ENCODE peak calls at places on chromosomes 5 and 9, in five cellular contexts. X is GM12865; Z is retina; P is stromal cell of bone marrow; W is stimulated activated CD4-positive, alpha-beta T cell treated with anti-CD3 and anti-CD28 coated beads, TNF-alpha, amount 100 ng/mL, for 24 hours. G is an unnamed sample.

GRCh38 chr9:93127395-93127911 is 6.6 kb downstream of the NINJ1 start:
- DNase-seq in Z (no peak), W (no peak), P (no peak), X (no peak), G (no peak)

GRCh38 chr9:77946969-77947368 is 84.6 kb downstream of the GNAQ start:
- DNase-seq in P (no peak), W (no peak), Z (no peak), X (no peak), G (no peak)

GRCh38 chr9:2875218-2875977 is 31.5 kb upstream of the PUM3 start:
- DNase-seq in Z (no peak), X (no peak), W (no peak), P (no peak), G (no peak)

GRCh38 chr9:133351908-133352634 is 4.1 kb downstream of the RPL7A start:
- DNase-seq in Z (no peak), P (no peak), W (no peak), X (peak; percentile 83), G (no peak)

GRCh38 chr9:32350682-32351081 is 33.8 kb upstream of the ACO1 start:
- DNase-seq in Z (no peak), X (no peak), P (peak; percentile 13), W (no peak), G (no peak)

GRCh38 chr9:37017546-37017945 is 16.5 kb downstream of the PAX5 start:
- DNase-seq in Z (no peak), P (no peak), W (no peak), X (no peak), G (no peak)

GRCh38 chr5:37304888-37305287 is 55.7 kb upstream of the CPLANE1 start:
- DNase-seq in X (no peak), Z (no peak), W (no peak), P (no peak), G (no peak)

GRCh38 chr5:133801955-133802751 is 166.3 kb downstream of the C5orf15 start:
- DNase-seq in W (no peak), X (no peak), Z (no peak), P (no peak), G (no peak)

GRCh38 chr5:66230551-66230950 is 86.5 kb downstream of the SREK1 start:
- DNase-seq in X (no peak), P (peak; percentile 6), W (no peak), Z (no peak), G (no peak)

GRCh38 chr5:126794157-126794828 is 17.4 kb downstream of the LMNB1 start:
- DNase-seq in W (no peak), P (no peak), Z (no peak), X (peak; percentile 58), G (no peak)

GRCh38 chr5:126358525-126358924 is 64.7 kb upstream of the GRAMD2B start:
- DNase-seq in X (peak; percentile 93), Z (no peak), P (no peak), W (no peak), G (no peak)

GRCh38 chr9:124834586-124834985 is 18.7 kb upstream of the WDR38 start:
- DNase-seq in X (no peak), W (no peak), Z (no peak), P (peak; percentile 51), G (no peak)

GRCh38 chr5:143229426-143229895 is 174.0 kb downstream of the NR3C1 start:
- DNase-seq in W (no peak), X (peak; percentile 80), Z (peak; percentile 21), P (no peak), G (no peak)

GRCh38 chr5:150101019-150101418 is 14.7 kb upstream of the CSF1R start:
- DNase-seq in X (no peak), Z (no peak), P (no peak), W (no peak), G (peak; percentile 13)

GRCh38 chr9:14597171-14597799 is 95.9 kb downstream of the ZDHHC21 start:
- DNase-seq in P (no peak), X (no peak), W (no peak), Z (no peak), G (no peak)

GRCh38 chr9:14645648-14646047 is 47.6 kb downstream of the ZDHHC21 start:
- DNase-seq in W (no peak), Z (no peak), X (no peak), P (no peak), G (no peak)

GRCh38 chr5:14595189-14595588 is 13.6 kb downstream of the OTULINL start:
- DNase-seq in W (no peak), P (no peak), Z (no peak), X (peak; percentile 82), G (peak; percentile 64)

GRCh38 chr5:180371949-180372348 is 18.8 kb upstream of the GFPT2 start:
- DNase-seq in W (no peak), Z (no peak), P (no peak), X (no peak), G (no peak)

GRCh38 chr5:39394946-39395345 is 29.8 kb downstream of the DAB2 start:
- DNase-seq in P (peak; percentile 80), Z (no peak), W (no peak), X (no peak), G (no peak)

GRCh38 chr5:115530426-115530825 is 14.1 kb downstream of the FEM1C start:
- DNase-seq in Z (no peak), W (no peak), P (peak; percentile 37), X (no peak), G (no peak)

GRCh38 chr5:77224672-77225355 is 14.3 kb downstream of the PDE8B start:
- DNase-seq in Z (no peak), W (no peak), P (no peak), X (no peak), G (no peak)

GRCh38 chr9:130128251-130128650 is 44.0 kb upstream of the NCS1 start:
- DNase-seq in X (peak; percentile 84), P (no peak), Z (no peak), W (peak; percentile 53), G (peak; percentile 50)

G was measured in stimulated activated effector memory CD8-positive, alpha-beta T cell treated with anti-CD3 and anti-CD28 coated beads, Interleukin-12 subunit alpha, Interleukin-12 subunit beta, amount 100 ng/mL, for 72 hours.